ENCODE peak calls at places on chromosome 10, in five cellular contexts. One of them, this sample, is unnamed.

GRCh38 chr10:128571745-128572144 is 445.5 kb upstream of the MKI67 start:
- DNase-seq in IMR-90: no peak
- DNase-seq in breast epithelium: no peak
- DNase-seq in HCT116: no peak
- DNase-seq in upper lobe of left lung: no peak
- DNase-seq in this sample: no peak

GRCh38 chr10:119024882-119025281 is 4.6 kb upstream of the NANOS1 start:
- DNase-seq in HCT116: no peak
- DNase-seq in upper lobe of left lung: no peak
- DNase-seq in breast epithelium: no peak
- DNase-seq in IMR-90: no peak
- DNase-seq in this sample: no peak

GRCh38 chr10:71392791-71393781 is 3.6 kb upstream of the CDH23 start:
- DNase-seq in IMR-90: no peak
- DNase-seq in upper lobe of left lung: no peak
- DNase-seq in HCT116: no peak
- DNase-seq in breast epithelium: peak; percentile 25
- DNase-seq in this sample: no peak

GRCh38 chr10:30330512-30331168 is 18.4 kb downstream of the MTPAP start:
- DNase-seq in HCT116: no peak
- DNase-seq in IMR-90: peak; percentile 30
- DNase-seq in breast epithelium: no peak
- DNase-seq in upper lobe of left lung: no peak
- DNase-seq in this sample: no peak

GRCh38 chr10:118209215-118209614 is 132.9 kb downstream of the FAM204A start:
- DNase-seq in HCT116: no peak
- DNase-seq in IMR-90: no peak
- DNase-seq in upper lobe of left lung: no peak
- DNase-seq in breast epithelium: no peak
- DNase-seq in this sample: no peak

GRCh38 chr10:88185830-88186229 is 322.4 kb downstream of the PTEN start:
- DNase-seq in IMR-90: peak; percentile 13
- DNase-seq in HCT116: no peak
- DNase-seq in upper lobe of left lung: no peak
- DNase-seq in breast epithelium: no peak
- DNase-seq in this sample: no peak

GRCh38 chr10:88115968-88116367 is 252.5 kb downstream of the PTEN start:
- DNase-seq in IMR-90: peak; percentile 88
- DNase-seq in breast epithelium: no peak
- DNase-seq in HCT116: no peak
- DNase-seq in upper lobe of left lung: no peak
- DNase-seq in this sample: no peak

GRCh38 chr10:16986406-16987128 is 143.0 kb downstream of the CUBN start:
- DNase-seq in upper lobe of left lung: no peak
- DNase-seq in IMR-90: peak; percentile 88
- DNase-seq in HCT116: no peak
- DNase-seq in breast epithelium: no peak
- DNase-seq in this sample: no peak

GRCh38 chr10:117137911-117138642 is at the start of gene VAX1:
- DNase-seq in HCT116: no peak
- DNase-seq in IMR-90: no peak
- DNase-seq in upper lobe of left lung: peak; percentile 79
- DNase-seq in breast epithelium: no peak
- DNase-seq in this sample: no peak

GRCh38 chr10:24901686-24902399 is 50.6 kb downstream of the PRTFDC1 start:
- DNase-seq in breast epithelium: no peak
- DNase-seq in HCT116: peak; percentile 92
- DNase-seq in upper lobe of left lung: no peak
- DNase-seq in IMR-90: peak; percentile 98
- DNase-seq in this sample: peak; percentile 40

GRCh38 chr10:96814264-96814663 is 17.8 kb upstream of the LCOR start:
- DNase-seq in HCT116: peak; percentile 23
- DNase-seq in upper lobe of left lung: no peak
- DNase-seq in IMR-90: peak; percentile 86
- DNase-seq in breast epithelium: no peak
- DNase-seq in this sample: no peak

GRCh38 chr10:1434912-1435692 is 302.2 kb downstream of the ADARB2 start:
- DNase-seq in upper lobe of left lung: peak; percentile 50
- DNase-seq in HCT116: no peak
- DNase-seq in breast epithelium: no peak
- DNase-seq in IMR-90: no peak
- DNase-seq in this sample: no peak

GRCh38 chr10:124737708-124738107 is 6.5 kb downstream of the FAM53B start:
- DNase-seq in HCT116: no peak
- DNase-seq in IMR-90: no peak
- DNase-seq in upper lobe of left lung: no peak
- DNase-seq in breast epithelium: no peak
- DNase-seq in this sample: no peak

GRCh38 chr10:102300289-102300843 is 55.0 kb downstream of the GBF1 start:
- DNase-seq in IMR-90: peak; percentile 91
- DNase-seq in HCT116: no peak
- DNase-seq in breast epithelium: no peak
- DNase-seq in upper lobe of left lung: no peak
- DNase-seq in this sample: no peak

GRCh38 chr10:14588084-14588937 is 186.4 kb downstream of the FAM107B start:
- DNase-seq in breast epithelium: no peak
- DNase-seq in upper lobe of left lung: no peak
- DNase-seq in HCT116: no peak
- DNase-seq in IMR-90: peak; percentile 100
- DNase-seq in this sample: no peak

GRCh38 chr10:112360308-112361270 is 13.3 kb upstream of the ACSL5 start:
- DNase-seq in HCT116: no peak
- DNase-seq in upper lobe of left lung: no peak
- DNase-seq in breast epithelium: peak; percentile 66
- DNase-seq in IMR-90: peak; percentile 21
- DNase-seq in this sample: peak; percentile 79

GRCh38 chr10:62098278-62099121 is 170.1 kb downstream of the RTKN2 start:
- DNase-seq in IMR-90: peak; percentile 60
- DNase-seq in upper lobe of left lung: no peak
- DNase-seq in breast epithelium: no peak
- DNase-seq in HCT116: no peak
- DNase-seq in this sample: no peak

GRCh38 chr10:43871545-43871944 is 222.9 kb upstream of the ZNF32 start:
- DNase-seq in IMR-90: no peak
- DNase-seq in upper lobe of left lung: no peak
- DNase-seq in HCT116: no peak
- DNase-seq in breast epithelium: no peak
- DNase-seq in this sample: no peak

GRCh38 chr10:73907841-73908517 is 3.0 kb upstream of the PLAU start:
- DNase-seq in upper lobe of left lung: no peak
- DNase-seq in IMR-90: peak; percentile 61
- DNase-seq in HCT116: no peak
- DNase-seq in breast epithelium: no peak
- DNase-seq in this sample: peak; percentile 77

GRCh38 chr10:1070939-1071338 is 14.8 kb downstream of the WDR37 start:
- DNase-seq in upper lobe of left lung: no peak
- DNase-seq in IMR-90: peak; percentile 69
- DNase-seq in breast epithelium: no peak
- DNase-seq in HCT116: no peak
- DNase-seq in this sample: no peak

GRCh38 chr10:98404571-98405396 is 10.2 kb downstream of the PYROXD2 start:
- DNase-seq in breast epithelium: no peak
- DNase-seq in HCT116: no peak
- DNase-seq in upper lobe of left lung: no peak
- DNase-seq in IMR-90: peak; percentile 76
- DNase-seq in this sample: no peak

GRCh38 chr10:71671983-71672535 is 47.5 kb downstream of the C10orf105 start:
- DNase-seq in upper lobe of left lung: no peak
- DNase-seq in IMR-90: no peak
- DNase-seq in breast epithelium: no peak
- DNase-seq in HCT116: no peak
- DNase-seq in this sample: no peak

GRCh38 chr10:97570789-97571536 is 1.6 kb upstream of the ANKRD2 start:
- DNase-seq in breast epithelium: no peak
- DNase-seq in IMR-90: no peak
- DNase-seq in upper lobe of left lung: no peak
- DNase-seq in HCT116: no peak
- DNase-seq in this sample: no peak

GRCh38 chr10:60818134-60818770 is 40.0 kb downstream of the CDK1 start:
- DNase-seq in IMR-90: peak; percentile 65
- DNase-seq in HCT116: no peak
- DNase-seq in upper lobe of left lung: no peak
- DNase-seq in breast epithelium: no peak
- DNase-seq in this sample: no peak

GRCh38 chr10:119367841-119368549 is 160.6 kb downstream of the GRK5 start:
- DNase-seq in HCT116: no peak
- DNase-seq in upper lobe of left lung: no peak
- DNase-seq in breast epithelium: no peak
- DNase-seq in IMR-90: no peak
- DNase-seq in this sample: no peak

GRCh38 chr10:4170633-4171314 is 385.8 kb upstream of the KLF6 start:
- DNase-seq in IMR-90: no peak
- DNase-seq in HCT116: no peak
- DNase-seq in breast epithelium: no peak
- DNase-seq in upper lobe of left lung: no peak
- DNase-seq in this sample: no peak

GRCh38 chr10:653991-654646 is 35.3 kb downstream of the DIP2C start:
- DNase-seq in upper lobe of left lung: no peak
- DNase-seq in HCT116: no peak
- DNase-seq in breast epithelium: no peak
- DNase-seq in IMR-90: peak; percentile 62
- DNase-seq in this sample: no peak

GRCh38 chr10:42938351-42938750 is 138.5 kb upstream of the RET start:
- DNase-seq in upper lobe of left lung: no peak
- DNase-seq in HCT116: no peak
- DNase-seq in IMR-90: no peak
- DNase-seq in breast epithelium: no peak
- DNase-seq in this sample: no peak

GRCh38 chr10:132297521-132297920 is 10.2 kb downstream of the STK32C start:
- DNase-seq in upper lobe of left lung: no peak
- DNase-seq in breast epithelium: no peak
- DNase-seq in HCT116: no peak
- DNase-seq in IMR-90: no peak
- DNase-seq in this sample: no peak

GRCh38 chr10:5447611-5448071 is 35.3 kb downstream of the NET1 start:
- DNase-seq in IMR-90: peak; percentile 14
- DNase-seq in breast epithelium: no peak
- DNase-seq in upper lobe of left lung: no peak
- DNase-seq in HCT116: no peak
- DNase-seq in this sample: no peak

GRCh38 chr10:12408472-12408871 is 59.1 kb downstream of the CAMK1D start:
- DNase-seq in breast epithelium: no peak
- DNase-seq in upper lobe of left lung: no peak
- DNase-seq in HCT116: no peak
- DNase-seq in IMR-90: no peak
- DNase-seq in this sample: no peak

GRCh38 chr10:122939819-122940543 is 14.0 kb downstream of the C10orf88 start:
- DNase-seq in breast epithelium: no peak
- DNase-seq in IMR-90: peak; percentile 91
- DNase-seq in HCT116: no peak
- DNase-seq in upper lobe of left lung: no peak
- DNase-seq in this sample: no peak

GRCh38 chr10:62647375-62648092 is 157.0 kb upstream of the ADO start:
- DNase-seq in breast epithelium: no peak
- DNase-seq in HCT116: no peak
- DNase-seq in IMR-90: no peak
- DNase-seq in upper lobe of left lung: no peak
- DNase-seq in this sample: no peak

GRCh38 chr10:129963076-129963830 is 821 bp downstream of the EBF3 start:
- DNase-seq in HCT116: no peak
- DNase-seq in upper lobe of left lung: peak; percentile 80
- DNase-seq in IMR-90: peak; percentile 40
- DNase-seq in breast epithelium: no peak
- DNase-seq in this sample: no peak
- H3K27me3 ChIP-seq in HCT116: no peaks in the 10 kb centered on the region
- H3K27me3 ChIP-seq in upper lobe of left lung: peaks cover 92% of the 10 kb centered on the region
- H3K27me3 ChIP-seq in IMR-90: peaks cover 72% of the 10 kb centered on the region
- H3K27me3 ChIP-seq in breast epithelium: peaks cover 95% of the 10 kb centered on the region
- H3K27me3 ChIP-seq in this sample: peaks cover 56% of the 10 kb centered on the region

GRCh38 chr10:103692421-103693069 is 162.8 kb downstream of the SH3PXD2A start:
- DNase-seq in HCT116: no peak
- DNase-seq in IMR-90: no peak
- DNase-seq in upper lobe of left lung: peak; percentile 73
- DNase-seq in breast epithelium: no peak
- DNase-seq in this sample: no peak

GRCh38 chr10:103693070-103693811 is 162.1 kb downstream of the SH3PXD2A start:
- DNase-seq in upper lobe of left lung: peak; percentile 88
- DNase-seq in breast epithelium: no peak
- DNase-seq in IMR-90: no peak
- DNase-seq in HCT116: no peak
- DNase-seq in this sample: no peak

GRCh38 chr10:103691267-103691666 is 164.1 kb downstream of the SH3PXD2A start:
- DNase-seq in IMR-90: no peak
- DNase-seq in upper lobe of left lung: no peak
- DNase-seq in breast epithelium: no peak
- DNase-seq in HCT116: no peak
- DNase-seq in this sample: no peak

GRCh38 chr10:103690281-103690680 is 165.1 kb downstream of the SH3PXD2A start:
- DNase-seq in HCT116: no peak
- DNase-seq in upper lobe of left lung: no peak
- DNase-seq in breast epithelium: no peak
- DNase-seq in IMR-90: no peak
- DNase-seq in this sample: no peak

GRCh38 chr10:103691723-103692380 is 163.5 kb downstream of the SH3PXD2A start:
- DNase-seq in HCT116: no peak
- DNase-seq in IMR-90: peak; percentile 48
- DNase-seq in upper lobe of left lung: peak; percentile 51
- DNase-seq in breast epithelium: no peak
- DNase-seq in this sample: peak; percentile 18
- TF ChIP-seq POLR2A in HCT116: peak; percentile 35
- TF ChIP-seq POLR2A in IMR-90: no peak
- TF ChIP-seq POLR2A in upper lobe of left lung: no peak
- TF ChIP-seq POLR2A in breast epithelium: no peak
- TF ChIP-seq POLR2A in this sample: no peak

GRCh38 chr10:92688927-92689662 is 660 bp upstream of the HHEX start:
- DNase-seq in IMR-90: peak; percentile 31
- DNase-seq in breast epithelium: no peak
- DNase-seq in HCT116: no peak
- DNase-seq in upper lobe of left lung: peak; percentile 61
- DNase-seq in this sample: no peak
- H3K27me3 ChIP-seq in IMR-90: no peaks in the 10 kb centered on the region
- H3K27me3 ChIP-seq in breast epithelium: peaks cover 7% of the 10 kb centered on the region
- H3K27me3 ChIP-seq in HCT116: no peaks in the 10 kb centered on the region
- H3K27me3 ChIP-seq in upper lobe of left lung: peaks cover 9% of the 10 kb centered on the region
- H3K27me3 ChIP-seq in this sample: peaks cover 40% of the 10 kb centered on the region

DNA sequence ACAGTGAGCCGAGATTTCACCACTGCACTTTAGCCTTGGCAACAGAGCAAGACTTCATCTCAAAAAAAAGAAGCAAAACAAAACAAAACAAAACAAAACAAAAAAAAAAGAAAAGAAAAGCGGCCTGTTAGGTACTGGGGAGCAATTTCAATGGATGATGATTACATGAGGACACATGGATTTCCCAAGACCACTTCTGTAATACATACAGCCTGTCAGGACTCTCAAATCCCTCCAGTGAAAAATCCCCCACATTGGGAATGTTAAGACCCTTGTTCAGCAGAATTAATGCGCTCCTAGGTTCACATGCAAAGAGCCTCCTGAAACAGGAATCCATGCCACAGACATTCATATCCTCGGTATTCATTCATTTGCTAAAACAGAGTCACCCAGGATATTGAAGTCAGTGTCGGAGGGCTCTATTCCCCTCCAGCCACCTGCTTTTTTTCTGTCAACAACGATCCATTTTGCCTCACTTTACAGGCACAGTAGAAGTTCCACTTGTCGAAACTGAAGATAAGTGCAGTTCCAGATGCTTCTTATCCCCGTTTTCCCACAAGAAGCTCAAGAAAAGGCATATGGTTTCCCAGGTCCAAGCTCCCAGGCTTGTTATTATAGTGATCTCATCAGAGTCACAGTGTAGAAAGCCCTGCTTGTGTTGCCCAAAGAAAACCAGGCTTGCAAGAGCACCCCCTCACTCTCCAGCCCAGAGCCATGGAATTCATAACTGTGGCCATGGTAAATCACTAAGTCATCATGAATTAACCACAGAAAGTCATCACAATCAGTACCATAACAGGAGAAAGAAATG is 20.2 kb downstream of the SLC16A12 start:
- DNase-seq in upper lobe of left lung: no peak
- DNase-seq in IMR-90: peak; percentile 100
- DNase-seq in breast epithelium: no peak
- DNase-seq in HCT116: no peak
- DNase-seq in this sample: no peak
- TF ChIP-seq POLR2A in upper lobe of left lung: no peak
- TF ChIP-seq POLR2A in IMR-90: peak; percentile 33
- TF ChIP-seq POLR2A in breast epithelium: no peak
- TF ChIP-seq POLR2A in HCT116: no peak
- TF ChIP-seq POLR2A in this sample: no peak

This sample was measured in heart left ventricle.